ENCODE peak calls at places on chromosomes 16 and 17, in six cellular contexts. One of them, this sample, is unnamed.
A peak's percentile ranks its signal among the peaks of the same experiment; 100 is the strongest.

GRCh38 chr17:237406-237955 is 56.0 kb upstream of the DOC2B start:
- DNase-seq in GM18507: no peak
- DNase-seq in mesothelial cell of epicardium: no peak
- DNase-seq in activated CD4-positive, alpha-beta T cell treated with anti-CD3 and anti-CD28 coated beads, Interleukin-2, amount 50 U/mL, for 48 hours: no peak
- DNase-seq in naive B cell: no peak
- DNase-seq in non-pigmented ciliary epithelial cell: no peak
- DNase-seq in this sample: no peak

GRCh38 chr17:16911141-16911937 is 60.6 kb downstream of the TNFRSF13B start:
- DNase-seq in GM18507: no peak
- DNase-seq in mesothelial cell of epicardium: no peak
- DNase-seq in activated CD4-positive, alpha-beta T cell treated with anti-CD3 and anti-CD28 coated beads, Interleukin-2, amount 50 U/mL, for 48 hours: peak; percentile 0
- DNase-seq in naive B cell: no peak
- DNase-seq in non-pigmented ciliary epithelial cell: no peak
- DNase-seq in this sample: peak; percentile 82

GRCh38 chr16:80802902-80803301 is 1.5 kb downstream of the CDYL2 start:
- DNase-seq in GM18507: no peak
- DNase-seq in mesothelial cell of epicardium: no peak
- DNase-seq in activated CD4-positive, alpha-beta T cell treated with anti-CD3 and anti-CD28 coated beads, Interleukin-2, amount 50 U/mL, for 48 hours: peak; percentile 7
- DNase-seq in naive B cell: no peak
- DNase-seq in non-pigmented ciliary epithelial cell: no peak
- DNase-seq in this sample: no peak

GRCh38 chr16:2715519-2715918 is 4.5 kb downstream of the PRSS27 start:
- DNase-seq in GM18507: peak; percentile 48
- DNase-seq in mesothelial cell of epicardium: peak; percentile 73
- DNase-seq in activated CD4-positive, alpha-beta T cell treated with anti-CD3 and anti-CD28 coated beads, Interleukin-2, amount 50 U/mL, for 48 hours: peak; percentile 79
- DNase-seq in naive B cell: peak; percentile 74
- DNase-seq in non-pigmented ciliary epithelial cell: no peak
- DNase-seq in this sample: peak; percentile 53

GRCh38 chr16:1089822-1090619 is 6.0 kb downstream of the C1QTNF8 start:
- DNase-seq in GM18507: no peak
- DNase-seq in mesothelial cell of epicardium: no peak
- DNase-seq in activated CD4-positive, alpha-beta T cell treated with anti-CD3 and anti-CD28 coated beads, Interleukin-2, amount 50 U/mL, for 48 hours: no peak
- DNase-seq in naive B cell: no peak
- DNase-seq in non-pigmented ciliary epithelial cell: no peak
- DNase-seq in this sample: no peak

GRCh38 chr17:8041249-8041928 is 2.5 kb downstream of the ALOX15B start:
- DNase-seq in GM18507: no peak
- DNase-seq in mesothelial cell of epicardium: no peak
- DNase-seq in activated CD4-positive, alpha-beta T cell treated with anti-CD3 and anti-CD28 coated beads, Interleukin-2, amount 50 U/mL, for 48 hours: peak; percentile 48
- DNase-seq in naive B cell: peak; percentile 15
- DNase-seq in non-pigmented ciliary epithelial cell: peak; percentile 47
- DNase-seq in this sample: peak; percentile 19

GRCh38 chr16:89478576-89479221 is 11.7 kb downstream of the ANKRD11 start:
- DNase-seq in GM18507: no peak
- DNase-seq in mesothelial cell of epicardium: no peak
- DNase-seq in activated CD4-positive, alpha-beta T cell treated with anti-CD3 and anti-CD28 coated beads, Interleukin-2, amount 50 U/mL, for 48 hours: no peak
- DNase-seq in naive B cell: no peak
- DNase-seq in non-pigmented ciliary epithelial cell: no peak
- DNase-seq in this sample: no peak

GRCh38 chr17:77266891-77267341 is 126.1 kb downstream of the SEC14L1 start:
- DNase-seq in GM18507: no peak
- DNase-seq in mesothelial cell of epicardium: no peak
- DNase-seq in activated CD4-positive, alpha-beta T cell treated with anti-CD3 and anti-CD28 coated beads, Interleukin-2, amount 50 U/mL, for 48 hours: no peak
- DNase-seq in naive B cell: no peak
- DNase-seq in non-pigmented ciliary epithelial cell: no peak
- DNase-seq in this sample: no peak

GRCh38 chr17:79976451-79976850 is 59.2 kb downstream of the TBC1D16 start:
- DNase-seq in GM18507: no peak
- DNase-seq in mesothelial cell of epicardium: no peak
- DNase-seq in activated CD4-positive, alpha-beta T cell treated with anti-CD3 and anti-CD28 coated beads, Interleukin-2, amount 50 U/mL, for 48 hours: no peak
- DNase-seq in naive B cell: no peak
- DNase-seq in non-pigmented ciliary epithelial cell: no peak
- DNase-seq in this sample: no peak

GRCh38 chr17:60278237-60278636 is 113.7 kb downstream of the USP32 start:
- DNase-seq in GM18507: no peak
- DNase-seq in mesothelial cell of epicardium: no peak
- DNase-seq in activated CD4-positive, alpha-beta T cell treated with anti-CD3 and anti-CD28 coated beads, Interleukin-2, amount 50 U/mL, for 48 hours: no peak
- DNase-seq in naive B cell: no peak
- DNase-seq in non-pigmented ciliary epithelial cell: no peak
- DNase-seq in this sample: no peak

GRCh38 chr17:79951361-79952264 is 84.1 kb downstream of the TBC1D16 start:
- DNase-seq in GM18507: no peak
- DNase-seq in mesothelial cell of epicardium: peak; percentile 48
- DNase-seq in activated CD4-positive, alpha-beta T cell treated with anti-CD3 and anti-CD28 coated beads, Interleukin-2, amount 50 U/mL, for 48 hours: no peak
- DNase-seq in naive B cell: no peak
- DNase-seq in non-pigmented ciliary epithelial cell: peak; percentile 50
- DNase-seq in this sample: peak; percentile 58

GRCh38 chr16:72939247-72939646 is 108.7 kb downstream of the ZFHX3 start:
- DNase-seq in GM18507: no peak
- DNase-seq in mesothelial cell of epicardium: no peak
- DNase-seq in activated CD4-positive, alpha-beta T cell treated with anti-CD3 and anti-CD28 coated beads, Interleukin-2, amount 50 U/mL, for 48 hours: no peak
- DNase-seq in naive B cell: no peak
- DNase-seq in non-pigmented ciliary epithelial cell: no peak
- DNase-seq in this sample: no peak

GRCh38 chr17:72342582-72343527 is 222.0 kb downstream of the SOX9 start:
- DNase-seq in GM18507: no peak
- DNase-seq in mesothelial cell of epicardium: no peak
- DNase-seq in activated CD4-positive, alpha-beta T cell treated with anti-CD3 and anti-CD28 coated beads, Interleukin-2, amount 50 U/mL, for 48 hours: no peak
- DNase-seq in naive B cell: no peak
- DNase-seq in non-pigmented ciliary epithelial cell: no peak
- DNase-seq in this sample: peak; percentile 79

GRCh38 chr16:31458073-31458834 is 1.0 kb upstream of the ARMC5 start:
- DNase-seq in GM18507: no peak
- DNase-seq in mesothelial cell of epicardium: no peak
- DNase-seq in activated CD4-positive, alpha-beta T cell treated with anti-CD3 and anti-CD28 coated beads, Interleukin-2, amount 50 U/mL, for 48 hours: peak; percentile 62
- DNase-seq in naive B cell: peak; percentile 44
- DNase-seq in non-pigmented ciliary epithelial cell: no peak
- DNase-seq in this sample: peak; percentile 82

GRCh38 chr17:72115789-72116520 is 4.9 kb upstream of the SOX9 start:
- DNase-seq in GM18507: no peak
- DNase-seq in mesothelial cell of epicardium: no peak
- DNase-seq in activated CD4-positive, alpha-beta T cell treated with anti-CD3 and anti-CD28 coated beads, Interleukin-2, amount 50 U/mL, for 48 hours: no peak
- DNase-seq in naive B cell: no peak
- DNase-seq in non-pigmented ciliary epithelial cell: no peak
- DNase-seq in this sample: no peak

GRCh38 chr17:29835438-29836351 is 94.3 kb downstream of the SSH2 start:
- DNase-seq in GM18507: no peak
- DNase-seq in mesothelial cell of epicardium: no peak
- DNase-seq in activated CD4-positive, alpha-beta T cell treated with anti-CD3 and anti-CD28 coated beads, Interleukin-2, amount 50 U/mL, for 48 hours: no peak
- DNase-seq in naive B cell: no peak
- DNase-seq in non-pigmented ciliary epithelial cell: no peak
- DNase-seq in this sample: peak; percentile 48

GRCh38 chr17:81741594-81742452 is 29.7 kb downstream of the SLC25A10 start:
- DNase-seq in GM18507: no peak
- DNase-seq in mesothelial cell of epicardium: no peak
- DNase-seq in activated CD4-positive, alpha-beta T cell treated with anti-CD3 and anti-CD28 coated beads, Interleukin-2, amount 50 U/mL, for 48 hours: no peak
- DNase-seq in naive B cell: no peak
- DNase-seq in non-pigmented ciliary epithelial cell: no peak
- DNase-seq in this sample: no peak

GRCh38 chr17:81713004-81713555 is 996 bp downstream of the SLC25A10 start:
- DNase-seq in GM18507: no peak
- DNase-seq in mesothelial cell of epicardium: no peak
- DNase-seq in activated CD4-positive, alpha-beta T cell treated with anti-CD3 and anti-CD28 coated beads, Interleukin-2, amount 50 U/mL, for 48 hours: no peak
- DNase-seq in naive B cell: no peak
- DNase-seq in non-pigmented ciliary epithelial cell: no peak
- DNase-seq in this sample: no peak

GRCh38 chr16:68902376-68903345 is 59.3 kb downstream of the TANGO6 start:
- DNase-seq in GM18507: no peak
- DNase-seq in mesothelial cell of epicardium: no peak
- DNase-seq in activated CD4-positive, alpha-beta T cell treated with anti-CD3 and anti-CD28 coated beads, Interleukin-2, amount 50 U/mL, for 48 hours: no peak
- DNase-seq in naive B cell: no peak
- DNase-seq in non-pigmented ciliary epithelial cell: no peak
- DNase-seq in this sample: peak; percentile 62

This sample was measured in thyroid gland.